ENCODE peak calls at places on chromosomes 11 and 22, in nine cellular contexts. I is WTC11; G is astrocyte of the spinal cord; Y is stimulated activated CD8-positive, alpha-beta memory T cell treated with anti-CD3 and anti-CD28 coated beads, Interleukin-2, amount 100 ng/mL, for 1 hour; N is NCI-H460; R is SK-N-MC; Q is stimulated activated CD4-positive, alpha-beta T cell treated with anti-CD3 and anti-CD28 coated beads, Interleukin-12 subunit alpha, Interleukin-12 subunit beta, amount 100 ng/mL, for 24 hours; K is PC-3; L is GM23248. H is an unnamed sample.

GRCh38 chr11:72750556-72751292 is 1.5 kb downstream of the ARAP1 start:
- DNase-seq in I (no peak), G (no peak), Y (no peak), N (no peak), R (no peak), Q (no peak), K (peak), L (no peak), H (no peak)

GRCh38 chr11:29485641-29486040 is 531.2 kb downstream of the KCNA4 start:
- DNase-seq in I (no peak), G (no peak), Y (no peak), N (no peak), R (no peak), Q (no peak), K (no peak), L (peak), H (no peak)

GRCh38 chr11:5351208-5351607 is at the start of gene OR51B6:
- DNase-seq in I (no peak), G (no peak), Y (no peak), N (no peak), R (no peak), Q (no peak), K (no peak), L (no peak), H (no peak)

GRCh38 chr11:120828847-120829246 is 195.1 kb upstream of the TBCEL start:
- DNase-seq in I (no peak), G (no peak), Y (no peak), N (no peak), R (no peak), Q (no peak), K (no peak), L (no peak), H (no peak)

GRCh38 chr11:125999234-125999880 is 53.5 kb downstream of the VSIG10L2 start:
- DNase-seq in I (no peak), G (no peak), Y (no peak), N (no peak), R (no peak), Q (no peak), K (no peak), L (no peak), H (no peak)

GRCh38 chr11:44333271-44334218 is 23.6 kb upstream of the ALX4 start:
- DNase-seq in I (no peak), G (no peak), Y (no peak), N (peak), R (no peak), Q (no peak), K (no peak), L (peak), H (no peak)

GRCh38 chr11:117072517-117073218 is 25.6 kb downstream of the SIK3 start:
- DNase-seq in I (no peak), G (peak), Y (no peak), N (peak), R (no peak), Q (no peak), K (peak), L (peak), H (no peak)

GRCh38 chr11:9563196-9563730 is 10.2 kb upstream of the WEE1 start:
- DNase-seq in I (no peak), G (no peak), Y (no peak), N (no peak), R (no peak), Q (no peak), K (no peak), L (no peak), H (no peak)

GRCh38 chr11:1202776-1203504 is 19.9 kb upstream of the MUC5B start:
- DNase-seq in I (peak), G (peak), Y (peak), N (peak), R (no peak), Q (peak), K (peak), L (peak), H (peak)

GRCh38 chr11:57818812-57819211 is 57.2 kb downstream of the CTNND1 start:
- DNase-seq in I (no peak), G (no peak), Y (no peak), N (no peak), R (no peak), Q (no peak), K (no peak), L (no peak), H (no peak)

GRCh38 chr11:122632178-122632824 is 23.2 kb upstream of the UBASH3B start:
- DNase-seq in I (no peak), G (no peak), Y (no peak), N (no peak), R (no peak), Q (no peak), K (no peak), L (peak), H (no peak)

GRCh38 chr22:44901301-44901700 is 108.5 kb downstream of the PHF21B start:
- DNase-seq in I (no peak), G (no peak), Y (no peak), N (no peak), R (no peak), Q (no peak), K (no peak), L (peak), H (no peak)

GRCh38 chr11:77725433-77725832 is 87.8 kb upstream of the CLNS1A start:
- DNase-seq in I (no peak), G (no peak), Y (no peak), N (no peak), R (no peak), Q (no peak), K (no peak), L (no peak), H (no peak)

GRCh38 chr11:1234054-1234720 is 11.3 kb downstream of the MUC5B start:
- DNase-seq in I (no peak), G (no peak), Y (no peak), N (no peak), R (no peak), Q (no peak), K (no peak), L (no peak), H (no peak)

GRCh38 chr11:112745958-112746357 is 215.3 kb upstream of the NCAM1 start:
- DNase-seq in I (no peak), G (no peak), Y (no peak), N (no peak), R (no peak), Q (no peak), K (no peak), L (no peak), H (no peak)

GRCh38 chr11:11372461-11372860 is 19.4 kb upstream of the CSNK2A3 start:
- DNase-seq in I (no peak), G (no peak), Y (no peak), N (no peak), R (no peak), Q (no peak), K (no peak), L (no peak), H (no peak)

GRCh38 chr11:70523384-70524095 is 125.2 kb downstream of the CTTN start:
- DNase-seq in I (no peak), G (no peak), Y (no peak), N (no peak), R (no peak), Q (no peak), K (no peak), L (no peak), H (no peak)

GRCh38 chr11:120952503-120953229 is 71.2 kb upstream of the TBCEL start:
- DNase-seq in I (peak), G (peak), Y (peak), N (peak), R (no peak), Q (peak), K (peak), L (peak), H (no peak)

GRCh38 chr22:49364398-49364797 is 463.3 kb downstream of the BRD1 start:
- DNase-seq in I (no peak), G (no peak), Y (no peak), N (no peak), R (no peak), Q (no peak), K (no peak), L (no peak), H (no peak)

GRCh38 chr22:31055322-31056159 is 25.6 kb upstream of the SMTN start:
- DNase-seq in I (peak), G (peak), Y (no peak), N (peak), R (peak), Q (no peak), K (peak), L (peak), H (no peak)

GRCh38 chr11:123594921-123595320 is 59.5 kb downstream of the SCN3B start:
- DNase-seq in I (no peak), G (no peak), Y (no peak), N (no peak), R (no peak), Q (no peak), K (no peak), L (no peak), H (no peak)

GRCh38 chr11:19978668-19979518 is 181.4 kb downstream of the DBX1 start:
- DNase-seq in I (no peak), G (peak), Y (no peak), N (peak), R (no peak), Q (no peak), K (peak), L (peak), H (no peak)

GRCh38 chr11:112656772-112657428 is 304.3 kb upstream of the NCAM1 start:
- DNase-seq in I (no peak), G (peak), Y (no peak), N (no peak), R (no peak), Q (no peak), K (peak), L (peak), H (no peak)

GRCh38 chr11:103625624-103625965 is 410.8 kb upstream of the DDI1 start:
- DNase-seq in I (no peak), G (no peak), Y (no peak), N (no peak), R (no peak), Q (no peak), K (no peak), L (no peak), H (no peak)

GRCh38 chr11:83157755-83158473 is 983 bp downstream of the PCF11 start:
- DNase-seq in I (peak), G (peak), Y (peak), N (peak), R (no peak), Q (peak), K (peak), L (peak), H (peak)

GRCh38 chr22:17924735-17925727 is 99.3 kb downstream of the MICAL3 start:
- DNase-seq in I (no peak), G (no peak), Y (no peak), N (no peak), R (no peak), Q (no peak), K (peak), L (no peak), H (no peak)

GRCh38 chr11:77081381-77081851 is 14.6 kb downstream of the CAPN5 start:
- DNase-seq in I (peak), G (no peak), Y (no peak), N (no peak), R (no peak), Q (no peak), K (no peak), L (no peak), H (no peak)